ENCODE peak calls at places on chromosome 20, in seven cellular contexts. Q is hepatocyte, Y is PC-9, V is astrocyte, N is PC-3, G is H9, Z is endothelial cell of umbilical vein. O is an unnamed sample.

GRCh38 chr20:58850693-58851174 is at the start of gene GNAS-AS1:
- DNase-seq in Q (peak; percentile 83), Y (peak; percentile 71), V (peak; percentile 87), N (no peak), G (peak; percentile 93), Z (no peak), O (peak; percentile 95)

GRCh38 chr20:59043698-59044097 is 1.1 kb upstream of the PRELID3B start:
- DNase-seq in Q (no peak), Y (peak; percentile 98), V (no peak), N (peak; percentile 89), G (no peak), Z (no peak), O (no peak)

GRCh38 chr20:36777576-36777975 is 4.0 kb upstream of the DSN1 start:
- DNase-seq in Q (no peak), Y (no peak), V (no peak), N (no peak), G (no peak), Z (no peak), O (no peak)

GRCh38 chr20:17845701-17846475 is 122.7 kb downstream of the SNX5 start:
- DNase-seq in Q (no peak), Y (no peak), V (peak; percentile 55), N (no peak), G (no peak), Z (no peak), O (no peak)

GRCh38 chr20:11891827-11892521 is 25.7 kb upstream of the BTBD3 start:
- DNase-seq in Q (peak; percentile 92), Y (peak; percentile 71), V (peak; percentile 55), N (peak; percentile 87), G (peak; percentile 80), Z (peak; percentile 79), O (peak; percentile 97)

GRCh38 chr20:24379116-24379927 is 90.1 kb upstream of the SYNDIG1 start:
- DNase-seq in Q (no peak), Y (no peak), V (peak; percentile 71), N (no peak), G (peak; percentile 19), Z (no peak), O (no peak)

GRCh38 chr20:49323622-49324238 is 45.9 kb upstream of the ZNFX1 start:
- DNase-seq in Q (peak; percentile 66), Y (peak; percentile 66), V (peak; percentile 86), N (peak; percentile 87), G (peak; percentile 53), Z (peak; percentile 89), O (peak; percentile 69)

GRCh38 chr20:15419856-15420255 is 1082.4 kb upstream of the FLRT3 start:
- DNase-seq in Q (no peak), Y (no peak), V (no peak), N (no peak), G (no peak), Z (no peak), O (no peak)

GRCh38 chr20:19015326-19015725 is 197.1 kb upstream of the SLC24A3 start:
- DNase-seq in Q (no peak), Y (no peak), V (no peak), N (no peak), G (no peak), Z (no peak), O (no peak)

GRCh38 chr20:58886546-58886945 is 34.0 kb downstream of the GNAS start:
- DNase-seq in Q (no peak), Y (no peak), V (no peak), N (peak; percentile 53), G (no peak), Z (no peak), O (no peak)

GRCh38 chr20:59597240-59597639 is 7.1 kb upstream of the PHACTR3 start:
- DNase-seq in Q (no peak), Y (no peak), V (no peak), N (no peak), G (no peak), Z (no peak), O (no peak)

GRCh38 chr20:62361799-62362589 is 5.1 kb downstream of the LAMA5 start:
- DNase-seq in Q (peak; percentile 71), Y (peak; percentile 94), V (no peak), N (peak; percentile 79), G (peak; percentile 96), Z (no peak), O (peak; percentile 96)

GRCh38 chr20:14924433-14924832 is 587.0 kb upstream of the FLRT3 start:
- DNase-seq in Q (no peak), Y (peak; percentile 37), V (no peak), N (peak; percentile 51), G (no peak), Z (peak; percentile 14), O (no peak)

GRCh38 chr20:61692476-61692875 is 373.2 kb downstream of the TAF4 start:
- DNase-seq in Q (no peak), Y (no peak), V (no peak), N (no peak), G (no peak), Z (no peak), O (no peak)

GRCh38 chr20:37376791-37377190 is 30.9 kb downstream of the SRC start:
- DNase-seq in Q (no peak), Y (no peak), V (no peak), N (no peak), G (no peak), Z (no peak), O (no peak)

GRCh38 chr20:5848711-5849505 is 98.7 kb downstream of the SHLD1 start:
- DNase-seq in Q (no peak), Y (no peak), V (peak; percentile 53), N (peak; percentile 84), G (no peak), Z (peak; percentile 31), O (no peak)

GRCh38 chr20:20603339-20603990 is 109.0 kb downstream of the RALGAPA2 start:
- DNase-seq in Q (no peak), Y (no peak), V (no peak), N (no peak), G (no peak), Z (no peak), O (no peak)

GRCh38 chr20:19934792-19935491 is 82.2 kb upstream of the NAA20 start:
- DNase-seq in Q (peak; percentile 22), Y (peak; percentile 73), V (no peak), N (peak; percentile 27), G (no peak), Z (peak; percentile 94), O (no peak)

GRCh38 chr20:30601974-30602373 is 655.5 kb upstream of the DEFB115 start:
- DNase-seq in Q (no peak), Y (no peak), V (no peak), N (no peak), G (no peak), Z (no peak), O (no peak)

GRCh38 chr20:44073011-44073674 is 113.8 kb downstream of the JPH2 start:
- DNase-seq in Q (no peak), Y (no peak), V (no peak), N (no peak), G (no peak), Z (no peak), O (no peak)

GRCh38 chr20:44074252-44075151 is 112.5 kb downstream of the JPH2 start:
- DNase-seq in Q (no peak), Y (peak; percentile 67), V (peak; percentile 63), N (peak; percentile 86), G (no peak), Z (peak; percentile 42), O (no peak)

GRCh38 chr20:53891306-53891894 is 179.0 kb downstream of the BCAS1 start:
- DNase-seq in Q (no peak), Y (no peak), V (no peak), N (peak; percentile 81), G (no peak), Z (peak; percentile 43), O (no peak)

GRCh38 chr20:21503345-21503744 is 10.5 kb downstream of the NKX2-2 start:
- DNase-seq in Q (no peak), Y (no peak), V (peak; percentile 83), N (peak; percentile 11), G (no peak), Z (no peak), O (no peak)

GRCh38 chr20:10673176-10673830 is 496 bp downstream of the JAG1 start:
- DNase-seq in Q (peak; percentile 56), Y (no peak), V (no peak), N (no peak), G (peak; percentile 67), Z (peak; percentile 26), O (peak; percentile 83)

GRCh38 chr20:10673831-10674683 is at the start of gene JAG1:
- DNase-seq in Q (peak; percentile 99), Y (peak; percentile 79), V (peak; percentile 83), N (peak; percentile 99), G (peak; percentile 94), Z (peak; percentile 94), O (peak; percentile 97)

GRCh38 chr20:10676518-10676917 is 2.7 kb upstream of the JAG1 start:
- DNase-seq in Q (no peak), Y (no peak), V (no peak), N (no peak), G (no peak), Z (no peak), O (no peak)

GRCh38 chr20:10674684-10675455 is 1.1 kb upstream of the JAG1 start:
- DNase-seq in Q (peak; percentile 92), Y (peak; percentile 62), V (no peak), N (peak; percentile 88), G (peak; percentile 84), Z (peak; percentile 83), O (peak; percentile 85)

DNA sequence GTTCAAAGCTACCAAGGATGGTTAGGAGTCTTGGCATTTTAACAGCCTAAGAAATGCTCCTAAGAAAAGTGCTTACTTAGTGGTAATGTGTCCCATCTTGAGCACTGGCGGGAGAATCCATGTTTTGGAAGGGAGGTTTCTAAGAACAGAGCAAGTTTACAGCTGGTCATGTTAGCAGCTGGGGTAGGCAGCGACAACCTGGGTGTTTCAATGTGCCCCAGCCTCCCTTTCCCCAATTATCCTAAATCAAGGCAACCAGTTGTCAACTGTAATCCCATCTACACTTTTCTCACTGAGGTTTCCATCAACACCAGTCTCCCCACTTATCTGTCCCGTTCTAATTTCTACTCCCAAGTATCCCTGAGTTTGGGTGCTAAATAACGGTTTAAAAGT is 1.7 kb upstream of the JAG1 start:
- DNase-seq in Q (no peak), Y (no peak), V (no peak), N (no peak), G (no peak), Z (no peak), O (no peak)
- H3K27ac ChIP-seq in Q (peak overlapping the region; percentile 100), Y (peak overlapping the region; percentile 97), V (peak overlapping the region; percentile 97), N (peak overlapping the region; percentile 95), G (no peak overlapping the region), Z (no peak overlapping the region), O (no peak overlapping the region)

GRCh38 chr20:31738729-31739549 is at the start of gene TPX2:
- DNase-seq in Q (peak; percentile 100), Y (peak; percentile 92), V (peak; percentile 93), N (peak; percentile 98), G (peak; percentile 98), Z (peak; percentile 98), O (peak; percentile 100)
- TF ChIP-seq CTCF in Q (peak; percentile 7), Y (no peak), V (no peak), N (peak; percentile 26), G (peak; percentile 48), Z (no peak), O (peak; percentile 39)

DNA sequence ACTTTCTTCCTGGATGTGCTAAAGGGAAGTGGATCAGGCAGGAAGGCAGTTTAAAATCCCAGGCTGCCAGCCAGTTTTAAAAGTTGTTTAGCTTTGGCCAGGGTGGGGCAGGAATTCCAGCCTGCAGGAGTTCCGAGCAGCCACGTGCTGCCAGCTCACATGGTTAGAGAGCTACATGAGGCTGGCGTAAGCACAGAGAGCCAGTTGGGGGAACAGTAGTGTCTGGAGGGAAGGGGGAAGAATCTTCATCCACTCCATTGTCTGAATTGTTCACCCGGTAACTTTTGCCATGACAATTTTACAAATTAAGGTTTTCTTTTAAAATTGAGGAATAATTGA is 12.0 kb downstream of the CDC25B start:
- DNase-seq in Q (peak; percentile 89), Y (peak; percentile 46), V (peak; percentile 89), N (peak; percentile 98), G (no peak), Z (peak; percentile 86), O (peak; percentile 48)
- H2AFZ ChIP-seq in Q (no peak overlapping the region), Y (no peak overlapping the region), V (no peak overlapping the region), N (no peak overlapping the region), G (no peak overlapping the region), Z (no peak overlapping the region), O (peak overlapping the region; percentile 63)

GRCh38 chr20:9235518-9235917 is 166.6 kb downstream of the PLCB4 start:
- DNase-seq in Q (no peak), Y (peak; percentile 63), V (peak; percentile 46), N (peak; percentile 83), G (no peak), Z (peak; percentile 49), O (no peak)
- H3K27ac ChIP-seq in Q (no peak overlapping the region), Y (peak overlapping the region; percentile 22), V (no peak overlapping the region), N (peak overlapping the region; percentile 14), G (no peak overlapping the region), Z (no peak overlapping the region), O (no peak overlapping the region)